ENCODE peak calls at places on chromosomes 5 and 9, in nine cellular contexts. L is HS-5; U is GM03348; C is AG08396; E is T47D; T is activated T-cell treated with anti-CD3 and anti-CD28 coated beads, Interleukin-2, amount 50 U/mL, for 72 hours; F is coronary artery; Y is bronchial epithelial cell; O is left cardiac atrium. G is an unnamed sample.
A peak's percentile ranks its signal among the peaks of the same experiment; 100 is the strongest.

GRCh38 chr5:68251804-68252648 is 36.5 kb downstream of the PIK3R1 start:
- DNase-seq in C (no peak), T (no peak), U (peak; percentile 47), E (no peak), L (no peak), F (no peak), O (no peak), Y (peak; percentile 69), G (no peak)

GRCh38 chr5:153919161-153919560 is 119.5 kb downstream of the FAM114A2 start:
- DNase-seq in E (no peak), U (no peak), L (no peak), Y (no peak), O (no peak), C (no peak), T (no peak), F (no peak), G (peak; percentile 60)

GRCh38 chr5:132253008-132253441 is 4.5 kb upstream of the PDLIM4 start:
- DNase-seq in E (no peak), F (peak; percentile 67), Y (no peak), C (no peak), O (no peak), U (no peak), L (no peak), T (no peak), G (peak; percentile 47)

GRCh38 chr5:119750887-119751733 is 121.8 kb downstream of the FAM170A start:
- DNase-seq in F (no peak), Y (peak; percentile 43), E (no peak), U (no peak), L (no peak), C (no peak), T (no peak), O (no peak), G (no peak)

GRCh38 chr9:98778711-98779530 is 17.4 kb downstream of the ANKS6 start:
- DNase-seq in Y (no peak), O (no peak), F (no peak), U (no peak), C (no peak), L (no peak), E (no peak), T (no peak), G (no peak)

GRCh38 chr9:124018731-124019697 is 7.4 kb downstream of the LHX2 start:
- DNase-seq in L (no peak), Y (no peak), O (no peak), T (no peak), E (no peak), F (no peak), C (no peak), U (no peak), G (peak; percentile 12)

GRCh38 chr5:73747696-73748380 is 121.8 kb downstream of the ARHGEF28 start:
- DNase-seq in F (no peak), T (no peak), Y (no peak), U (no peak), L (no peak), O (no peak), E (no peak), C (no peak), G (no peak)

GRCh38 chr9:69535911-69536310 is 136.3 kb downstream of the APBA1 start:
- DNase-seq in O (no peak), U (peak; percentile 46), T (no peak), E (no peak), Y (peak; percentile 75), C (no peak), L (peak; percentile 37), F (no peak), G (no peak)

GRCh38 chr5:80069251-80069650 is 34.1 kb downstream of the THBS4 start:
- DNase-seq in O (no peak), Y (no peak), E (no peak), T (no peak), C (no peak), F (no peak), L (no peak), U (peak; percentile 67), G (no peak)

GRCh38 chr5:102670224-102670836 is 84.8 kb upstream of the PAM start:
- DNase-seq in O (peak; percentile 24), F (no peak), Y (no peak), T (no peak), U (peak; percentile 56), L (no peak), C (peak; percentile 47), E (peak; percentile 30), G (no peak)

GRCh38 chr9:19331877-19332276 is 48.2 kb downstream of the RPS6 start:
- DNase-seq in Y (no peak), L (no peak), E (no peak), T (no peak), U (no peak), F (no peak), O (no peak), C (no peak), G (no peak)

GRCh38 chr9:13732290-13732689 is 452.8 kb upstream of the MPDZ start:
- DNase-seq in U (no peak), L (no peak), F (no peak), Y (no peak), C (no peak), O (no peak), E (no peak), T (no peak), G (no peak)

GRCh38 chr5:16593013-16593412 is 23.8 kb downstream of the RETREG1 start:
- DNase-seq in T (no peak), F (no peak), O (no peak), L (peak; percentile 73), C (no peak), U (no peak), E (no peak), Y (no peak), G (no peak)

GRCh38 chr5:111241696-111242095 is 17.5 kb downstream of the CAMK4 start:
- DNase-seq in O (no peak), F (no peak), Y (no peak), C (no peak), U (no peak), L (no peak), T (no peak), E (no peak), G (no peak)

GRCh38 chr5:63963080-63963735 is 963 bp upstream of the HTR1A start:
- DNase-seq in T (peak; percentile 38), Y (peak; percentile 64), E (peak; percentile 69), L (peak; percentile 41), F (no peak), O (no peak), C (peak; percentile 51), U (peak; percentile 78), G (no peak)

GRCh38 chr9:127958728-127959127 is 21.1 kb upstream of the DPM2 start:
- DNase-seq in C (no peak), L (no peak), O (no peak), F (no peak), E (no peak), T (no peak), U (no peak), Y (no peak), G (no peak)

GRCh38 chr9:135029871-135030710 is 57.4 kb upstream of the OLFM1 start:
- DNase-seq in T (no peak), F (no peak), O (no peak), Y (no peak), C (no peak), L (no peak), E (no peak), U (no peak), G (no peak)

GRCh38 chr9:81303658-81304057 is 385.7 kb downstream of the TLE1 start:
- DNase-seq in U (no peak), L (no peak), O (no peak), C (no peak), Y (no peak), F (no peak), E (no peak), T (no peak), G (no peak)

GRCh38 chr9:136002886-136003285 is 41.7 kb upstream of the UBAC1 start:
- DNase-seq in L (no peak), C (peak; percentile 81), F (no peak), E (no peak), O (no peak), T (no peak), U (peak; percentile 41), Y (no peak), G (no peak)

GRCh38 chr5:177099422-177100093 is 12.8 kb downstream of the FGFR4 start:
- DNase-seq in L (no peak), C (no peak), E (no peak), T (no peak), F (no peak), O (no peak), Y (no peak), U (no peak), G (no peak)

GRCh38 chr5:24642022-24642421 is 2.8 kb downstream of the CDH10 start:
- DNase-seq in Y (peak; percentile 41), C (no peak), T (no peak), O (no peak), U (peak; percentile 17), E (no peak), L (no peak), F (no peak), G (no peak)

GRCh38 chr9:118711843-118712242 is 657.4 kb downstream of the BRINP1 start:
- DNase-seq in F (no peak), C (no peak), E (no peak), U (no peak), Y (no peak), L (no peak), T (no peak), O (no peak), G (no peak)

GRCh38 chr9:128103589-128103962 is 24.0 kb downstream of the PTGES2 start:
- DNase-seq in Y (no peak), F (no peak), E (no peak), L (no peak), C (no peak), O (no peak), T (peak; percentile 52), U (no peak), G (peak; percentile 66)

GRCh38 chr5:175230299-175230698 is 213.7 kb downstream of the DRD1 start:
- DNase-seq in U (no peak), Y (peak; percentile 28), O (no peak), F (no peak), E (no peak), L (no peak), C (no peak), T (no peak), G (no peak)

GRCh38 chr5:67085616-67086015 is 111.0 kb downstream of the CD180 start:
- DNase-seq in E (no peak), C (no peak), Y (peak; percentile 42), F (no peak), O (no peak), U (no peak), T (no peak), L (no peak), G (no peak)

GRCh38 chr5:57327934-57328333 is 154.1 kb downstream of the GPBP1 start:
- DNase-seq in U (no peak), F (no peak), O (no peak), Y (peak; percentile 99), T (no peak), L (peak; percentile 26), C (no peak), E (no peak), G (no peak)

GRCh38 chr9:120612218-120612617 is 32.3 kb upstream of the CDK5RAP2 start:
- DNase-seq in T (no peak), L (no peak), Y (peak; percentile 23), F (no peak), O (no peak), C (no peak), U (no peak), E (no peak), G (no peak)

GRCh38 chr5:59759600-59760357 is 133.7 kb downstream of the PDE4D start:
- DNase-seq in Y (peak; percentile 90), O (no peak), C (no peak), E (no peak), L (no peak), T (no peak), F (no peak), U (no peak), G (no peak)

GRCh38 chr5:177093082-177093712 is 6.5 kb downstream of the FGFR4 start:
- DNase-seq in L (no peak), U (no peak), O (no peak), F (peak; percentile 62), Y (no peak), T (no peak), C (no peak), E (no peak), G (no peak)

GRCh38 chr5:760363-761205 is 23.9 kb downstream of the ZDHHC11B start:
- DNase-seq in U (peak; percentile 4), Y (no peak), T (no peak), C (no peak), L (no peak), E (peak; percentile 59), O (peak; percentile 52), F (peak; percentile 72), G (peak; percentile 84)

GRCh38 chr5:154446183-154447073 is 631 bp downstream of the SAP30L start:
- DNase-seq in O (peak; percentile 72), C (peak; percentile 80), T (peak; percentile 50), F (peak; percentile 82), L (no peak), U (peak; percentile 79), E (peak; percentile 62), Y (peak; percentile 43), G (peak; percentile 88)